ENCODE peak calls at places on chromosomes 7 and 10, in six cellular contexts. One of them, this sample, is unnamed.

GRCh38 chr10:86046845-86047460 is 319.6 kb downstream of the GRID1 start:
- DNase-seq in fibroblast of villous mesenchyme: no peak
- DNase-seq in astrocyte of the spinal cord: no peak
- DNase-seq in breast epithelium: no peak
- DNase-seq in fibroblast of lung: no peak
- DNase-seq in ovary: no peak
- DNase-seq in this sample: no peak

GRCh38 chr7:116812905-116813304 is 49.5 kb upstream of the CAPZA2 start:
- DNase-seq in ovary: no peak
- DNase-seq in astrocyte of the spinal cord: no peak
- DNase-seq in fibroblast of villous mesenchyme: no peak
- DNase-seq in fibroblast of lung: no peak
- DNase-seq in breast epithelium: no peak
- DNase-seq in this sample: no peak

GRCh38 chr10:103784089-103784488 is 71.3 kb downstream of the SH3PXD2A start:
- DNase-seq in fibroblast of lung: no peak
- DNase-seq in astrocyte of the spinal cord: no peak
- DNase-seq in fibroblast of villous mesenchyme: no peak
- DNase-seq in breast epithelium: no peak
- DNase-seq in ovary: no peak
- DNase-seq in this sample: no peak

GRCh38 chr7:19377611-19378339 is 232.6 kb upstream of the FERD3L start:
- DNase-seq in fibroblast of villous mesenchyme: peak
- DNase-seq in fibroblast of lung: peak
- DNase-seq in ovary: no peak
- DNase-seq in astrocyte of the spinal cord: peak
- DNase-seq in breast epithelium: no peak
- DNase-seq in this sample: no peak

GRCh38 chr7:5591547-5591899 is 167.9 kb upstream of the TNRC18 start:
- DNase-seq in fibroblast of lung: peak
- DNase-seq in astrocyte of the spinal cord: peak
- DNase-seq in fibroblast of villous mesenchyme: peak
- DNase-seq in breast epithelium: peak
- DNase-seq in ovary: peak
- DNase-seq in this sample: peak

GRCh38 chr10:132163278-132163765 is 23.4 kb upstream of the DPYSL4 start:
- DNase-seq in fibroblast of villous mesenchyme: no peak
- DNase-seq in breast epithelium: no peak
- DNase-seq in fibroblast of lung: no peak
- DNase-seq in astrocyte of the spinal cord: no peak
- DNase-seq in ovary: peak
- DNase-seq in this sample: no peak

GRCh38 chr10:120067427-120067826 is 174.9 kb downstream of the SEC23IP start:
- DNase-seq in ovary: no peak
- DNase-seq in astrocyte of the spinal cord: no peak
- DNase-seq in fibroblast of villous mesenchyme: no peak
- DNase-seq in breast epithelium: no peak
- DNase-seq in fibroblast of lung: no peak
- DNase-seq in this sample: no peak

GRCh38 chr7:21256310-21256877 is 171.5 kb upstream of the SP4 start:
- DNase-seq in astrocyte of the spinal cord: peak
- DNase-seq in breast epithelium: no peak
- DNase-seq in fibroblast of lung: peak
- DNase-seq in fibroblast of villous mesenchyme: peak
- DNase-seq in ovary: no peak
- DNase-seq in this sample: peak

GRCh38 chr10:23280420-23281043 is 64.1 kb downstream of the C10orf67 start:
- DNase-seq in fibroblast of villous mesenchyme: no peak
- DNase-seq in ovary: no peak
- DNase-seq in fibroblast of lung: no peak
- DNase-seq in breast epithelium: no peak
- DNase-seq in astrocyte of the spinal cord: no peak
- DNase-seq in this sample: no peak

GRCh38 chr10:72927485-72927884 is 27.1 kb downstream of the PLA2G12B start:
- DNase-seq in breast epithelium: no peak
- DNase-seq in fibroblast of lung: no peak
- DNase-seq in ovary: no peak
- DNase-seq in astrocyte of the spinal cord: no peak
- DNase-seq in fibroblast of villous mesenchyme: no peak
- DNase-seq in this sample: no peak

GRCh38 chr7:114086491-114086905 is 167.7 kb upstream of the PPP1R3A start:
- DNase-seq in breast epithelium: no peak
- DNase-seq in astrocyte of the spinal cord: peak
- DNase-seq in fibroblast of villous mesenchyme: no peak
- DNase-seq in fibroblast of lung: no peak
- DNase-seq in ovary: no peak
- DNase-seq in this sample: no peak

GRCh38 chr10:88165849-88166271 is 302.4 kb downstream of the PTEN start:
- DNase-seq in astrocyte of the spinal cord: peak
- DNase-seq in breast epithelium: no peak
- DNase-seq in fibroblast of villous mesenchyme: no peak
- DNase-seq in ovary: no peak
- DNase-seq in fibroblast of lung: no peak
- DNase-seq in this sample: no peak

DNA sequence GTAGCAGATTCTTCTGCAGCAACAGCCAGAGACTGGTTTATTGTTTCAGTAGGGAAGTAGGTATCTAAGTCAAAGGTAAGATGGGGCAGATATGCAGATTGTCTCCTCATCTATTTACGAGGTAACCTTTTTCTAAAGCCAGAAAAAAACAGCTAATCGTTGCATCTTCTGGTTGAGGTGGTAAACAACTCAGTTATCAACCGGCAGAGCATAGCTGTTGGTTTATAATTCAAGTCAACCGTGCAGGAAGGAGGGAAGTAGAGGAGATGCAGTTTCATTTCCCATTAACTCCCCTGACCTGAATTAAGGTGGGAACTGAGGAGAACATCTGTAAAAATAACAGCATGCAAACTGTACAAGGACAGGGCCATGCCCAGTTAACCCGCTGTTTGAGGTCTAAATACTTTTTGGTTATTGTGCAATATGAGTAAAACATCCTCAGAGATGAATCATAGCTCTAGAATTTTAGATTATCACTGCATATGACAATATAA is 156.5 kb upstream of the ITGB1 start:
- DNase-seq in ovary: no peak
- DNase-seq in breast epithelium: no peak
- DNase-seq in astrocyte of the spinal cord: peak
- DNase-seq in fibroblast of lung: peak
- DNase-seq in fibroblast of villous mesenchyme: peak
- DNase-seq in this sample: no peak
- H3K4me3 ChIP-seq in ovary: no peak
- H3K4me3 ChIP-seq in breast epithelium: no peak
- H3K4me3 ChIP-seq in astrocyte of the spinal cord: no peak
- H3K4me3 ChIP-seq in fibroblast of lung: no peak
- H3K4me3 ChIP-seq in fibroblast of villous mesenchyme: no peak
- H3K4me3 ChIP-seq in this sample: no peak

GRCh38 chr10:1739751-1740150 is 2.4 kb upstream of the ADARB2 start:
- DNase-seq in breast epithelium: no peak
- DNase-seq in fibroblast of villous mesenchyme: no peak
- DNase-seq in astrocyte of the spinal cord: no peak
- DNase-seq in fibroblast of lung: no peak
- DNase-seq in ovary: no peak
- DNase-seq in this sample: no peak
- TF ChIP-seq CTCF in breast epithelium: no peak
- TF ChIP-seq CTCF in fibroblast of villous mesenchyme: no peak
- TF ChIP-seq CTCF in astrocyte of the spinal cord: no peak
- TF ChIP-seq CTCF in fibroblast of lung: no peak
- TF ChIP-seq CTCF in ovary: no peak
- TF ChIP-seq CTCF in this sample: no peak

DNA sequence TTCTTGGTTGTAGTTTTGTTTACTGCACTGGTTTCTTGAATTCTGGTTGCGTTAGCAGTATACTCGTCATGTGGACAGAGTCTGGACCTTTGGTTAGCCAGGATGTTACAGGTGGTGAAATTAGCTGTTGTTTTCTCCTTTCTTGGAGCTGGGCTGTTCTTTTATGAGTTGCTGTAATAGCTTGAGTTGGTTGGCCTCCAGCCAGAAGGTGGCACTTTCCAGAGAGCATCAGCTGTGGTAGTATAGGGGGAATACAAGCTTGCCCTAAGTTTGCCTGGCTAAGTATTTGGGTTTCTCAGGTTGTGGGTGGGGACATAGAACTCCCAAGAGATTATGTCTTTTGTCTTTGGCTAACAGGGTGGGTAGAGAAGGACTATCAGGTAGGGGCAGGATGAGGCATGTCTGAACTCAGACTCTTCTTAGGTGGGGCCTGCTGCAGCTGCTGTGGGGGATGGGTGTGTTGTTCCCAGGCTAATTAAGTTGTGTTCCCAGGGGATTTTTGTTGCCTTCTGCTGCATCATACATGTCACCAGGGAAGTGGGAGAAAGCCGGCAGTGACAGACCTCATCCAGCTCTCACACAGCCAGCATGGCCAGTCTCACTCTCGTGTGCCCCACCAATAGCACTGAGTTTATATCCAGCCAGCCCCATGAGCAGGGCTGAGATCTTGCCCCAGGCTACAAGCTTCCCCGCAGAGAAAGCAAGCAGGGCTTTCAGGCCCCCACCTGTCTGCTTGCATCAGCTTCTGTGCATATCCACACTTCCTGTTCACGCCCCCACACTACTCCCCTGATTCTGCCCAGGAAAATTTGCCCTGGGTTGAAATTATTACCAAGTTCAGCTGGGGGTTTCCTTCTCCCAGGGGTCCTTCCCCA is 246.8 kb upstream of the TPK1 start:
- DNase-seq in ovary: no peak
- DNase-seq in astrocyte of the spinal cord: no peak
- DNase-seq in breast epithelium: no peak
- DNase-seq in fibroblast of villous mesenchyme: no peak
- DNase-seq in fibroblast of lung: no peak
- DNase-seq in this sample: no peak
- H3K4me3 ChIP-seq in ovary: no peak
- H3K4me3 ChIP-seq in astrocyte of the spinal cord: no peak
- H3K4me3 ChIP-seq in breast epithelium: no peak
- H3K4me3 ChIP-seq in fibroblast of villous mesenchyme: no peak
- H3K4me3 ChIP-seq in fibroblast of lung: no peak
- H3K4me3 ChIP-seq in this sample: no peak

GRCh38 chr10:90443342-90443741 is 414.5 kb downstream of the HTR7 start:
- DNase-seq in fibroblast of lung: peak
- DNase-seq in breast epithelium: no peak
- DNase-seq in fibroblast of villous mesenchyme: no peak
- DNase-seq in ovary: no peak
- DNase-seq in astrocyte of the spinal cord: no peak
- DNase-seq in this sample: no peak

GRCh38 chr10:90440870-90441269 is 417.0 kb downstream of the HTR7 start:
- DNase-seq in breast epithelium: no peak
- DNase-seq in fibroblast of villous mesenchyme: no peak
- DNase-seq in fibroblast of lung: no peak
- DNase-seq in astrocyte of the spinal cord: no peak
- DNase-seq in ovary: no peak
- DNase-seq in this sample: no peak

GRCh38 chr10:90432891-90433290 is 424.9 kb downstream of the HTR7 start:
- DNase-seq in breast epithelium: no peak
- DNase-seq in ovary: no peak
- DNase-seq in fibroblast of lung: no peak
- DNase-seq in fibroblast of villous mesenchyme: no peak
- DNase-seq in astrocyte of the spinal cord: no peak
- DNase-seq in this sample: peak

GRCh38 chr10:90435296-90435695 is 422.5 kb downstream of the HTR7 start:
- DNase-seq in fibroblast of villous mesenchyme: no peak
- DNase-seq in breast epithelium: no peak
- DNase-seq in ovary: no peak
- DNase-seq in astrocyte of the spinal cord: no peak
- DNase-seq in fibroblast of lung: no peak
- DNase-seq in this sample: no peak

DNA sequence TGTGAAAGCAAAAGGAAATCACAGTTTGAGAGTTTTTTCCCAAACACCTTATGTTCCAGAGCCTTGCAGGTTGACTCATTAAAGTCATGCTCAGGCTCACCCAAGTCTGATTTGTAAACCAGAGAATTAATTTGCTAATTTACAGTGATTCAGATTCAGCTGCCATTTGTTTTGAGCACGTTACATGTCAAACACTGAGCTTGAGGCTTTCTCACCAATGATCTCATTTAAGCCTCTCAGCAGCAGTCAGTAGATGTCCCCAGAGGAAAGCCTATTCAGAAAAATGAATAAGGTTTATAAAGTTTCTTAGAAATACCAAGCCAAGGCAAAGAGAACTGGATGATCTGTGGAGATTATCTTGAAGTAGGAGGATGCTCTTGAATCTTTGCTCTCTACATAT is 420.4 kb downstream of the HTR7 start:
- DNase-seq in ovary: no peak
- DNase-seq in fibroblast of lung: peak
- DNase-seq in breast epithelium: no peak
- DNase-seq in astrocyte of the spinal cord: peak
- DNase-seq in fibroblast of villous mesenchyme: no peak
- DNase-seq in this sample: peak
- TF ChIP-seq CTCF in ovary: no peak
- TF ChIP-seq CTCF in fibroblast of lung: peak
- TF ChIP-seq CTCF in breast epithelium: no peak
- TF ChIP-seq CTCF in astrocyte of the spinal cord: no peak
- TF ChIP-seq CTCF in fibroblast of villous mesenchyme: peak
- TF ChIP-seq CTCF in this sample: peak

GRCh38 chr10:117175901-117176534 is 21.3 kb upstream of the KCNK18 start:
- DNase-seq in fibroblast of villous mesenchyme: peak
- DNase-seq in ovary: peak
- DNase-seq in breast epithelium: peak
- DNase-seq in astrocyte of the spinal cord: peak
- DNase-seq in fibroblast of lung: peak
- DNase-seq in this sample: peak
- H3K4me3 ChIP-seq in fibroblast of villous mesenchyme: peak
- H3K4me3 ChIP-seq in ovary: peak
- H3K4me3 ChIP-seq in breast epithelium: peak
- H3K4me3 ChIP-seq in astrocyte of the spinal cord: peak
- H3K4me3 ChIP-seq in fibroblast of lung: peak
- H3K4me3 ChIP-seq in this sample: peak

DNA sequence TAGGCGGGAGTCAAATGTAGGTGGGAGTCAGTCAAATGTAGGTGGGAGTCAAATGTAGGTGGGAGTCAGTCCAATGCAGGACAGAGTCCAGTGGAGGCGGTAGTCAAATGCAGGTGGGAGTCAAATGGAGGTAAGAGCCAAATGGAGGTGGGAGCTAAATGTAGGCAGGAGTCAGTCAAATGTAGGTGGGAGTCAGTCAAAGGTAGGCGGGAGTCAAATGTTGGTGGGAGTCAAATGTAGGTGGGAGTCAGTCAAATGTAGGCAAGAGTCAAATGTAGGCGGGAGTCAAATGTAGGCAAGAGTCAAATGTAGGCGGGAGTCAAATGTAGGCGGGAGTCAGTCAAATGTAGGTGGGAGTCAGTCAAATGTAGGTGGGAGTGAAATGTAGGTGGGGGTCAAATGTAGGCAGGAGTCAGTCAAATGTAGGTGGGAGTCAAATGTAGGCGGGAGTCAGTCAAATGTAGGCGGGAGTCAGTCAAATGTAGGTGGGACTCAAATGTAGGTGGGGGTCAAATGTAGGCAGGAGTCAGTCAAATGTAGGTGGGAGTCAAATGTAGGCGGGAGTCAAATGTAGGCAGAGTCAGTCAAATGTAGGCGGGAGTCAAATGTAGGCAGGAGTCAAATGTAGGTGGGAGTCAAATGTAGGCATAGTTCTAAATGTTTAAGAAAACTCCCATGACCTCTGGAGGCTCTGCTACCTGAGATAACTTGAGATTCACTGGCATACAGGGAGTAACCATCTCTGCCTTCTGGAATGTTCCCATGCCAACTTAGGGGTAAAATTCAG is 30.2 kb upstream of the ZFAND2A start:
- DNase-seq in astrocyte of the spinal cord: no peak
- DNase-seq in ovary: no peak
- DNase-seq in fibroblast of villous mesenchyme: no peak
- DNase-seq in breast epithelium: no peak
- DNase-seq in fibroblast of lung: no peak
- DNase-seq in this sample: no peak
- TF ChIP-seq CTCF in astrocyte of the spinal cord: no peak
- TF ChIP-seq CTCF in ovary: no peak
- TF ChIP-seq CTCF in fibroblast of villous mesenchyme: no peak
- TF ChIP-seq CTCF in breast epithelium: no peak
- TF ChIP-seq CTCF in fibroblast of lung: no peak
- TF ChIP-seq CTCF in this sample: no peak

GRCh38 chr7:63789378-63790176 is 209.1 kb upstream of the ZNF722 start:
- DNase-seq in fibroblast of lung: no peak
- DNase-seq in ovary: no peak
- DNase-seq in fibroblast of villous mesenchyme: no peak
- DNase-seq in breast epithelium: no peak
- DNase-seq in astrocyte of the spinal cord: no peak
- DNase-seq in this sample: no peak
- H3K4me3 ChIP-seq in fibroblast of lung: no peak
- H3K4me3 ChIP-seq in ovary: no peak
- H3K4me3 ChIP-seq in fibroblast of villous mesenchyme: no peak
- H3K4me3 ChIP-seq in breast epithelium: no peak
- H3K4me3 ChIP-seq in astrocyte of the spinal cord: no peak
- H3K4me3 ChIP-seq in this sample: no peak